ENCODE peak calls at places on chromosomes 3 and 15, in nine cellular contexts. S is GM23338, T is omental fat pad, H is Calu3, V is cardiac fibroblast, U is neural progenitor cell, X is OCI-LY7, W is stomach, O is kidney. Z is an unnamed sample.

GRCh38 chr15:22915866-22916515 is 64.2 kb downstream of the CYFIP1 start:
- DNase-seq in S (no peak), T (no peak), H (no peak), V (peak), U (no peak), X (no peak), W (no peak), O (no peak), Z (no peak)

GRCh38 chr15:92949604-92950249 is 49.6 kb downstream of the CHD2 start:
- DNase-seq in S (peak), T (no peak), H (no peak), V (no peak), U (peak), X (peak), W (no peak), O (no peak), Z (no peak)

GRCh38 chr3:49616491-49616941 is 57.6 kb upstream of the APEH start:
- DNase-seq in S (peak), T (no peak), H (no peak), V (peak), U (peak), X (no peak), W (no peak), O (no peak), Z (peak)

GRCh38 chr15:70152070-70152480 is 54.4 kb upstream of the TLE3 start:
- DNase-seq in S (no peak), T (peak), H (no peak), V (no peak), U (no peak), X (no peak), W (peak), O (no peak), Z (no peak)

GRCh38 chr15:101012326-101013040 is 93.3 kb downstream of the LRRK1 start:
- DNase-seq in S (no peak), T (no peak), H (no peak), V (no peak), U (no peak), X (no peak), W (no peak), O (no peak), Z (peak)

GRCh38 chr15:28987337-28987736 is 101.6 kb downstream of the APBA2 start:
- DNase-seq in S (no peak), T (no peak), H (no peak), V (no peak), U (no peak), X (no peak), W (no peak), O (no peak), Z (no peak)

GRCh38 chr3:115788921-115789470 is 165.7 kb downstream of the GAP43 start:
- DNase-seq in S (no peak), T (no peak), H (peak), V (peak), U (no peak), X (no peak), W (no peak), O (no peak), Z (no peak)

GRCh38 chr3:175187586-175187985 is 328.5 kb downstream of the NAALADL2 start:
- DNase-seq in S (no peak), T (no peak), H (no peak), V (no peak), U (no peak), X (no peak), W (no peak), O (no peak), Z (no peak)

GRCh38 chr15:99731336-99732267 is 1.6 kb downstream of the LYSMD4 start:
- DNase-seq in S (peak), T (no peak), H (no peak), V (no peak), U (peak), X (no peak), W (peak), O (peak), Z (no peak)

GRCh38 chr15:43966646-43967045 is 139.8 kb downstream of the WDR76 start:
- DNase-seq in S (no peak), T (no peak), H (no peak), V (peak), U (no peak), X (no peak), W (no peak), O (no peak), Z (no peak)

GRCh38 chr15:35293353-35294130 is 208.4 kb upstream of the NANOGP8 start:
- DNase-seq in S (peak), T (no peak), H (peak), V (peak), U (no peak), X (no peak), W (no peak), O (no peak), Z (no peak)

GRCh38 chr3:175914785-175915184 is 1055.7 kb downstream of the NAALADL2 start:
- DNase-seq in S (no peak), T (no peak), H (no peak), V (peak), U (no peak), X (no peak), W (no peak), O (no peak), Z (no peak)

GRCh38 chr15:36315649-36316048 is 263.8 kb upstream of the CDIN1 start:
- DNase-seq in S (no peak), T (no peak), H (no peak), V (no peak), U (no peak), X (no peak), W (no peak), O (no peak), Z (no peak)

GRCh38 chr3:111610189-111610588 is 15.0 kb upstream of the ZBED2 start:
- DNase-seq in S (no peak), T (no peak), H (no peak), V (no peak), U (no peak), X (peak), W (no peak), O (no peak), Z (no peak)

GRCh38 chr15:60115579-60116415 is 111.7 kb downstream of the FOXB1 start:
- DNase-seq in S (no peak), T (no peak), H (no peak), V (peak), U (no peak), X (no peak), W (no peak), O (no peak), Z (no peak)

GRCh38 chr3:190099099-190099498 is 21.6 kb downstream of the P3H2 start:
- DNase-seq in S (no peak), T (no peak), H (no peak), V (no peak), U (no peak), X (no peak), W (no peak), O (no peak), Z (no peak)

GRCh38 chr3:170670504-170670903 is 84.6 kb upstream of the SLC7A14 start:
- DNase-seq in S (no peak), T (no peak), H (no peak), V (peak), U (no peak), X (no peak), W (no peak), O (no peak), Z (no peak)

GRCh38 chr3:141710121-141710520 is 28.0 kb upstream of the RNF7 start:
- DNase-seq in S (no peak), T (no peak), H (no peak), V (no peak), U (no peak), X (no peak), W (no peak), O (no peak), Z (peak)

GRCh38 chr3:185519021-185519420 is 20.2 kb upstream of the TMEM41A start:
- DNase-seq in S (peak), T (no peak), H (no peak), V (no peak), U (no peak), X (no peak), W (no peak), O (no peak), Z (no peak)

GRCh38 chr3:73805435-73805834 is 180.7 kb upstream of the PDZRN3 start:
- DNase-seq in S (no peak), T (no peak), H (no peak), V (peak), U (no peak), X (no peak), W (no peak), O (no peak), Z (no peak)

GRCh38 chr3:158108596-158108995 is 1.3 kb upstream of the RSRC1 start:
- DNase-seq in S (no peak), T (no peak), H (no peak), V (no peak), U (no peak), X (no peak), W (no peak), O (no peak), Z (no peak)

GRCh38 chr3:14524311-14524711 is 15.8 kb downstream of the GRIP2 start:
- DNase-seq in S (no peak), T (no peak), H (peak), V (no peak), U (no peak), X (no peak), W (no peak), O (peak), Z (no peak)

GRCh38 chr3:30341079-30341478 is 265.3 kb upstream of the TGFBR2 start:
- DNase-seq in S (no peak), T (no peak), H (no peak), V (no peak), U (no peak), X (no peak), W (no peak), O (no peak), Z (no peak)

GRCh38 chr3:126903521-126903920 is 79.4 kb upstream of the PLXNA1 start:
- DNase-seq in S (no peak), T (no peak), H (peak), V (no peak), U (no peak), X (no peak), W (peak), O (no peak), Z (no peak)

GRCh38 chr3:178845446-178846118 is 226.0 kb downstream of the ZMAT3 start:
- DNase-seq in S (no peak), T (no peak), H (no peak), V (peak), U (no peak), X (no peak), W (no peak), O (no peak), Z (no peak)

GRCh38 chr3:143121240-143122088 is 1.9 kb downstream of the CHST2 start:
- DNase-seq in S (peak), T (no peak), H (peak), V (peak), U (no peak), X (peak), W (peak), O (peak), Z (peak)

GRCh38 chr3:52435246-52436101 is 9.4 kb downstream of the SEMA3G start:
- DNase-seq in S (no peak), T (no peak), H (no peak), V (no peak), U (no peak), X (peak), W (no peak), O (peak), Z (no peak)

DNA sequence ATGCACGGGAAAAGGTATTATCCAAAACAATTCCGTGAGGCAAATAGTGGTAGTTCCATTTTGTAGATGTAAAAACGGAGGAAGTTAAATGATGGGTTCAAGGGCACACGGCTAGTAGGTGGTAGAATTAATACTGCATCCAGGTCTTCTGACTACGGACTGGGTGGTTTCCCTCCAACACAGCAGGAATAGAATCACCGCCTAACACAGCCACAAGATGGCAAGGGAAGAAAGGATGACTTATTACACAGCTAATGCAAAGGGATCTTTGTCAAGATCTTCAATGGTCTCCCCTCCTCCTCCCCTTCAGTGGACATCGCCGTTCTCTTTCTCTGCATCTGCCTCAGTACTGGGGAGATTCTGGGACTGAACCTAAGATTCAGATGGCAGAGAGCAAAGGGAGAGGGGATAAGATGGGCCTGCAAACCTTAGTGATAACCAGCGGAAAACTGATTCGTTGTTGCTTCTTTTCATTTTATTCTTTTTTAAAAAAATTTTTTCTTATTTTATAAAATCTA is 574 bp upstream of the TOPBP1 start:
- DNase-seq in S (peak), T (no peak), H (peak), V (peak), U (peak), X (peak), W (no peak), O (no peak), Z (no peak)
- TF ChIP-seq CTCF in S (peak), T (no peak), H (no peak), V (peak), U (no peak), X (no peak), W (no peak), O (no peak), Z (peak)

GRCh38 chr3:45055411-45056143 is 29.5 kb downstream of the CLEC3B start:
- DNase-seq in S (peak), T (no peak), H (no peak), V (peak), U (peak), X (peak), W (no peak), O (no peak), Z (no peak)
- TF ChIP-seq CTCF in S (peak), T (no peak), H (no peak), V (no peak), U (peak), X (peak), W (no peak), O (no peak), Z (peak)

GRCh38 chr3:119205685-119206084 is 32.3 kb downstream of the UPK1B start:
- DNase-seq in S (no peak), T (no peak), H (no peak), V (no peak), U (no peak), X (no peak), W (no peak), O (no peak), Z (no peak)

GRCh38 chr3:119207512-119207875 is 33.2 kb downstream of the B4GALT4 start:
- DNase-seq in S (no peak), T (no peak), H (no peak), V (no peak), U (no peak), X (no peak), W (no peak), O (no peak), Z (no peak)

GRCh38 chr3:119205209-119205608 is 31.8 kb downstream of the UPK1B start:
- DNase-seq in S (no peak), T (no peak), H (no peak), V (no peak), U (no peak), X (no peak), W (no peak), O (no peak), Z (no peak)

GRCh38 chr3:119211193-119211592 is 29.5 kb downstream of the B4GALT4 start:
- DNase-seq in S (no peak), T (no peak), H (peak), V (no peak), U (no peak), X (no peak), W (no peak), O (no peak), Z (no peak)

DNA sequence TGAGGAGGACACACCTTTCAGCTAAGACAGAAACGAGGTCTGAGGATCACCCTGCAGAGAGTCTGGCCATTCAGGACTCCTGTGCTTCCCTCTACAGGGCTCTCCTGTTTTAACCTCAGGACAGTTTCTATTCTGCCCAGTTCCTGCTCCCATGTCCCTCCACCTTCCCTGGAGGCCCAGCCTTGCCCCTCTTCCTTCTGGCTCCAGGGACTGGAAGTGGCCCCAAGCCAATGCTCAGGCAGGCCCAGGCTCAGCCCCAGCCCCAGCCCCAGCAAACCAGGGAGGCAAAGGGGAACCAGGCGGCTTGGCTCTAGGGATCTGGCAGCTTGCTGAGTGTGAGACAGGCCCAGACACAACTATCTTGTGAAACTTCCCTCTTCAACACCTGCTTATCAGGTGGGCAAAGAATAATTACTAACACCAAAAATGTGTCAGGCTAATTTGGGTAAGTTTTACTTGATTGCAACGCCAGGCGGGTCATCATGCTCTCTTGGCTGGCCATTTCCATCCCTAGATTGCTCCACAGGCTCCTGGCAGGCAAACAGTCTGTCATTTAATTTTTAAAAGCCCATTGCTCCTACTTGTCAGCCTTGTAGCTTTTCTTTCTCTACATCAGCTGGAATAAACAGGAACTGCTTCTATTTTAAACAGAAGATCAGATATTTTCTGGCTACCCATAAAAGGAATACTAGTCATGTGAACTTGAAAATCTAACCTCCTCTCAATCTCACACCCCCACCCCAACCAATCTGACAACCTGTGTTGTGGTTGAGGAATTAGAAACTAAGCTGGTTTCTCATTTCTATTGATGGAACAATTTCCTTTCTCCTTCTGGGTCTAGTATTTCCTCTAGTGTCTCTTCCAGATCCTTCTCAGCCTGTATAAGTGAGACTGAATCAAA is 33.5 kb downstream of the UPK1B start:
- DNase-seq in S (peak), T (no peak), H (peak), V (no peak), U (peak), X (no peak), W (no peak), O (no peak), Z (no peak)
- TF ChIP-seq CTCF in S (no peak), T (no peak), H (no peak), V (no peak), U (no peak), X (no peak), W (no peak), O (no peak), Z (no peak)

DNA sequence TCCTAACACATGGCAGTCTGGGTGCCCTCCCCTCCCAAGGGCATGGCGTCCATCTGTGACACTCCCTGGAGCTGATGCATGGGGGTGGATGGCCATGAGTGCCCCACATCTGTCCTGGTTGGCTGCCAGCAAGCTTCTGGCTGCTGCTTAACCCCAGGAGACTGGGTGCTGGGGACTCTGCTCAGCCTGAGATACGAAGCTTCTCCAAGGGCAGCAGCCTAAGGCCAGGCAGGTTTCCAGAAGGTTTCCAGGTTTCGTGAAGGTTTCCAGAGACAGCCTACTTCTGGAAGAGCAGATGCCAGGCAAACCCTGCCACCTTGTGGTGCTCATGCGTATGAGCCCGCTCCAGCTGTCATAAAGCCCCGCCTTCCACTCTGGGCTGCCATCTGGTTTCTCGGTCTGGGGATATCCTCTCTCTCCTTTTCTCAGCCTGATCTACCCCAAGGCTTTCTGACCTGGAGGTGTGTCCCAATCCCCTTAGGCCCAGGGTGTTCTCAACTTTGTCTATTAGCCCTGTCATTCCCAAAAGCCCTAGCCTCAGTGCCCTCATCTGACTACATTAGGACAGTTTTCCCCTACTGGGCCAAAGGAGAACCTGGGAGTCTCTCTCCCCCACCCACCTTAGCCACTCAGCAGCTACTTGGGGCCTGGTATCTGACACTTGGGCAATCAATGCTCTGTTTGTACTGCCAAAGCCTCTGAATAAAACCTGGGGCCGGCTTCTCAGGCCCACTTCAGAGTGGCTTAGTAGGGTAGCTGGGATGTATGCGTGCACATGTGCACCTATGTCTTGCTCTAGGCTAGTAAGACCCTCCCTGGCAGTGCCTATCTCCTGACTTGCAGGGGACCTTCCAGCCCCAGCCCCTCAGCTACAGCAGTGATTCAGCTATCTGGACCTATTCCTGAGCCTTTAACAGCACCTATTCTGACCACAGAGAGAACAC is 12.0 kb downstream of the MRPL46 start:
- DNase-seq in S (peak), T (no peak), H (peak), V (peak), U (peak), X (peak), W (peak), O (no peak), Z (peak)
- TF ChIP-seq CTCF in S (peak), T (no peak), H (peak), V (peak), U (peak), X (peak), W (peak), O (peak), Z (peak)

GRCh38 chr3:9786825-9787654 is 5.2 kb downstream of the TADA3 start:
- DNase-seq in S (peak), T (no peak), H (no peak), V (no peak), U (no peak), X (no peak), W (no peak), O (no peak), Z (no peak)
- TF ChIP-seq CTCF in S (peak), T (no peak), H (peak), V (peak), U (peak), X (peak), W (no peak), O (no peak), Z (peak)

DNA sequence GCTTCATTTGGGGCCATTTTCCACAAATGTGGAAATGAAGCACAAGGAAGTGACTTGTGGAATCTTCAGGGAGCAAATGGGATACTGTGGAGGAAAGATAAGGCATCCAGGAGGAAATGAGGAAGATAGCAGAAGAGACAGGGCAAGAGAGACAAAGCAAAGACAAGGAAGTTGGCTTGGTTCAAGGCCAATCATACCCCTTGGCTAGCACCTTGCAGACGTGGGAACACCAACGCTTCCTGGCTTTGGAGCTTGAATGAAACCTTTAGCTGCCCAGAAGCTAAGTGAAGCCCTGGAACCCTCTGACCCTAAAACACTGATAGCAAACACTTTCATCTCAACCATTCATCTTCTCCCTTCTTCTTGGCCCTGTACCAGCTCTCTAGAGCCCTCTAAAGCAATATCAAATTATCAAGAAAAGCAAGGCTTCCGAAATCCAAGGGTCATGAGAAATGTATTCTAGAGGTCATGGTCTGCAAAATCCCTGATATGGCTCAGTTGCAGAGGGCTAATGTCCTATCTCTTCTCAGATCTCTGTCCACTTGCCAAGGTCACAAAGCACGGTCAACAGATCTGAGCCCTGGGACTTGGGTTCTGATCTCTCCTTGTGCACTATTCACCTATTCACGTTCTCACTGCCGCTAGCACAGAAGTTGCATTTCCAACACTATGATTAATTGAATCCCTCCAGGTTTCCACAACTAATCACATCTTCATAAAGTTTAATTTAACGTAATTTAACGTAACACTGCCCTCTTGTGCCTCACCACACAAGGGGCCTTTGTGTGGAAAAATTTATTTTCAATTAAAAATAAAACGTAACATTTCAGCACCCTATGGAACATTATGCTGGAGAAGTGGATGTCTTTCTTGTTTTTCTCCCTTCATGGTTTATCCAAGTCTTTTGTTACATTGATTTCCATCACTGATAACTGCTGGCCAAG is 557.6 kb upstream of the ADAMTS9 start:
- DNase-seq in S (peak), T (no peak), H (peak), V (peak), U (no peak), X (no peak), W (no peak), O (no peak), Z (no peak)
- TF ChIP-seq CTCF in S (peak), T (no peak), H (no peak), V (peak), U (peak), X (peak), W (peak), O (peak), Z (peak)

Z was measured in osteocyte.